ENCODE peak calls at places on chromosomes 13 and 19, in ten cellular contexts. T, Q, P, M, X, K, E, J, W and N are unnamed samples.

GRCh38 chr19:32581704-32582164 is 744 bp downstream of the PDCD5 start:
- DNase-seq in X (peak), T (peak), E (no peak), M (peak), Q (peak), J (peak), W (no peak), K (peak), P (no peak), N (no peak)

GRCh38 chr19:40467007-40467565 is 285 bp downstream of the SPTBN4 start:
- DNase-seq in X (no peak), E (no peak), P (no peak), T (no peak), M (peak), Q (peak), W (peak), J (peak), K (no peak), N (no peak)

GRCh38 chr19:47322048-47322447 is 9.9 kb upstream of the C5AR2 start:
- DNase-seq in E (no peak), W (no peak), K (no peak), P (no peak), M (no peak), Q (no peak), T (no peak), X (no peak), J (no peak), N (no peak)

GRCh38 chr13:28117689-28118377 is 17.5 kb upstream of the FLT3 start:
- DNase-seq in P (no peak), X (peak), M (no peak), W (no peak), Q (no peak), K (peak), J (peak), E (no peak), T (no peak), N (no peak)

GRCh38 chr13:70523622-70524021 is 415.4 kb upstream of the KLHL1 start:
- DNase-seq in T (no peak), J (no peak), W (no peak), X (no peak), P (no peak), Q (no peak), E (no peak), M (no peak), K (no peak), N (no peak)

GRCh38 chr19:42420055-42420544 is 7.1 kb downstream of the LIPE start:
- DNase-seq in J (peak), Q (peak), K (peak), T (peak), P (no peak), E (no peak), M (peak), X (no peak), W (no peak), N (peak)

GRCh38 chr13:80010286-80010831 is 330.6 kb downstream of the SPRY2 start:
- DNase-seq in M (no peak), J (no peak), E (no peak), X (no peak), K (no peak), P (no peak), Q (no peak), T (no peak), W (no peak), N (no peak)

GRCh38 chr19:37077615-37077928 is 661 bp upstream of the ZNF420 start:
- DNase-seq in P (no peak), K (no peak), T (peak), M (no peak), J (no peak), W (no peak), E (no peak), Q (no peak), X (no peak), N (no peak)

GRCh38 chr13:23876265-23876664 is 12.9 kb downstream of the MIPEP start:
- DNase-seq in T (peak), K (no peak), M (no peak), E (no peak), Q (no peak), P (no peak), W (no peak), X (no peak), J (no peak), N (no peak)

GRCh38 chr13:104314926-104315535 is 1248.8 kb upstream of the SLC10A2 start:
- DNase-seq in X (no peak), W (no peak), Q (no peak), E (no peak), K (no peak), P (no peak), J (no peak), T (peak), M (no peak), N (no peak)

GRCh38 chr19:6925801-6926751 is 38.7 kb downstream of the ADGRE1 start:
- DNase-seq in W (no peak), M (no peak), E (no peak), X (no peak), T (no peak), J (peak), Q (no peak), P (no peak), K (no peak), N (no peak)

GRCh38 chr19:13573268-13573667 is 67.0 kb upstream of the CACNA1A start:
- DNase-seq in T (no peak), X (no peak), P (no peak), E (no peak), W (no peak), Q (peak), K (no peak), M (peak), J (peak), N (no peak)

GRCh38 chr19:28523619-28524018 is 689.3 kb downstream of the UQCRFS1 start:
- DNase-seq in W (no peak), K (no peak), X (no peak), P (no peak), Q (no peak), T (no peak), M (no peak), E (no peak), J (no peak), N (no peak)

GRCh38 chr13:113947321-113948033 is 26.4 kb downstream of the C13orf46 start:
- DNase-seq in J (peak), X (peak), K (peak), P (peak), E (peak), W (peak), T (peak), M (no peak), Q (peak), N (peak)

GRCh38 chr19:6802336-6803035 is 30.0 kb downstream of the VAV1 start:
- DNase-seq in E (no peak), X (peak), W (peak), K (peak), P (no peak), Q (no peak), J (peak), M (no peak), T (no peak), N (no peak)

GRCh38 chr19:53876651-53877224 is 5.3 kb upstream of the PRKCG start:
- DNase-seq in Q (no peak), W (no peak), J (no peak), E (no peak), P (no peak), T (no peak), K (no peak), M (no peak), X (no peak), N (no peak)

GRCh38 chr19:46220038-46220615 is 9.4 kb upstream of the IGFL1 start:
- DNase-seq in J (no peak), E (no peak), T (no peak), Q (no peak), W (no peak), P (no peak), X (no peak), K (no peak), M (no peak), N (no peak)

DNA sequence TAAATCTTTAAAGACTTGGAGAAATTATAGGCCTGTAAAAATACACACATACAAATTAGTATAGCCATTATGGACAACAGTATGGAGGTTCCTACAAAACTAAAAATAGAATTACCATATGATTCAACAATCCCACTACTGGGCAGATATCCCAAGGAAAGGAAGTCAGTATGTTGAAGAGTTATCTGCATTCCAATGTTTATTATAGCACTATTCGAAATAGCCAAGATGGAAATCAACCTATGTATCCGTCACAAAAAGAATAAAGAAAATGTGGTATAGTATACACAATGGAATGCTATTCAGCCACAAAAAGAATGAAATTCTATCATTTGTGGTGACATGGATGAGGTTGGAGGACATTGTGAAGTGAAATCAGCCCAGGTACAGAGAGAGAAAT is 37.2 kb downstream of the SLITRK1 start:
- DNase-seq in K (no peak), Q (no peak), E (no peak), T (peak), X (no peak), J (no peak), M (no peak), W (no peak), P (no peak), N (no peak)
- TF ChIP-seq CTCF in K (no peak), Q (no peak), E (no peak), T (no peak), X (no peak), J (no peak), M (no peak), W (no peak), P (no peak), N (no peak)

DNA sequence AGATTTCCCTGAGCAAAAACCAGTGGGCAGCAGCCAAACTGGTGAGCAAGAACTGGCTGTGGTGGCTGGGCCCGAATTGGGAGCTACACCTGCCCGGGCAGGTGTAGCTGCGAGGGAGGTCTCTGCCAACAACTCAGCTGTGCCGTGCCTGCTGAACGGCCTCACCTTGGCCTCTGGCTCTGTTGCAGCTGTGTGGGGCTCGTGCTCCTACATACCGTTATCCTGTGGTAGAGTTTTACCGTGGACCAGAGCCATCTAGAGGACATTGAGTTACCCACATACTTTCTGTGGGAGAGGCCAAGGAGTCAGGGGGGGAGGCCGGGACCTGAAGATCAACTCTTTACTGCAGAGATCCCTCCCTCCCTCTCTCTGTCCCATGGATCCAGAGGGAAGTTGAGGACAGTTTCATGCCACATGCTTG is 113.2 kb downstream of the TM9SF2 start:
- DNase-seq in P (no peak), J (peak), K (no peak), W (no peak), M (no peak), T (no peak), Q (peak), E (no peak), X (no peak), N (no peak)
- TF ChIP-seq CTCF in P (no peak), J (peak), K (no peak), W (no peak), M (no peak), T (peak), Q (no peak), E (no peak), X (peak), N (peak)

DNA sequence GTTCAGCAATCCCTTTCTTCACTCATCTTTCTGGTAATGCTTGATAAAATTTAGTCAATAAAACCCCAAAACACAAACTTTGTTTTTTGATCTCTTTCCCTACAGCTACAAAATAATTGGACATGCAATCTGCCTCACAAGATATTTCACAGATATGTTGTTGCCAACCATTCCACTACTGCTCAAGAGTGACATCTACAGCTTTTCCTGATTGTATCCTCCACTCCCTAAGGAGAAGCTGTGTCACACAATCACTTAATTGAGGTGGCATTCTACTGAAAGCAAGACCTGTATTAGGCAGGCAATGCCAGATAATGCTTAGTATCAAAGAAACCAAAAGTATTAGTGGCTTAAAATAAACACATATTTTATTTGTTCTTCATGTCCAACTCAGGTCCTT is 1646.2 kb upstream of the SPRY2 start:
- DNase-seq in T (no peak), K (no peak), P (no peak), X (no peak), J (no peak), Q (no peak), W (no peak), M (no peak), E (no peak), N (no peak)
- TF ChIP-seq CTCF in T (no peak), K (no peak), P (no peak), X (no peak), J (peak), Q (no peak), W (no peak), M (no peak), E (no peak), N (no peak)

GRCh38 chr13:98868932-98869331 is 108.9 kb downstream of the DOCK9 start:
- DNase-seq in Q (no peak), X (no peak), P (no peak), E (no peak), M (no peak), T (no peak), W (no peak), J (no peak), K (no peak), N (no peak)

GRCh38 chr13:98871727-98872126 is 106.1 kb downstream of the DOCK9 start:
- DNase-seq in K (no peak), Q (no peak), P (no peak), T (no peak), W (no peak), E (no peak), X (no peak), J (no peak), M (no peak), N (no peak)

GRCh38 chr13:98869408-98870090 is 108.3 kb downstream of the DOCK9 start:
- DNase-seq in X (peak), J (no peak), W (no peak), T (no peak), K (no peak), E (no peak), P (no peak), Q (no peak), M (no peak), N (no peak)

GRCh38 chr13:98866882-98867281 is 111.0 kb downstream of the DOCK9 start:
- DNase-seq in K (no peak), M (no peak), X (no peak), W (no peak), P (no peak), J (no peak), T (no peak), E (no peak), Q (no peak), N (no peak)
- TF ChIP-seq CTCF in K (no peak), M (no peak), X (no peak), W (no peak), P (peak), J (peak), T (no peak), E (no peak), Q (no peak), N (peak)

DNA sequence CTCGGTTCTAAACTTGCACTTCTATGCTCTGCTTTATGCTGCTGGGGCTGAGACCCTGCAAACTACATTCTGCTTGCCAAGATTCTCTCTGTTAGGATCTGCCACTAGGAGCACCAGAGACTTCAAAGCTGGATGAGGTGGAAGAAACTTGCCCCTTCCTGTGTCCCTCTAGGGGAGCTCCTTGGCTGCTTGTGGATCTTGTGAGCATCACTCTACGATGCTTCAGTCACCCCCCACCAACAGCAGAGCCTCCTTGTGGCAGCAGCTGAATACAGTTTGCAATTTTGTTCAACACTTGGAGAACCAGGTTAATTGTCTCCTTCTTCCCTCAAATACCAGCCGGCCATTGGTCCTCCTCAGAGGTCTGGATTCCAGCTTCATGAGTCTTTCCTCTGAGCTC is 310.6 kb downstream of the FGF14 start:
- DNase-seq in Q (peak), E (no peak), T (no peak), M (peak), W (no peak), P (no peak), J (peak), X (no peak), K (no peak), N (no peak)
- TF ChIP-seq CTCF in Q (no peak), E (no peak), T (no peak), M (peak), W (no peak), P (no peak), J (peak), X (no peak), K (no peak), N (peak)

GRCh38 chr19:1590641-1591397 is 1.8 kb downstream of the MBD3 start:
- DNase-seq in E (no peak), T (no peak), Q (peak), X (no peak), K (no peak), J (peak), P (no peak), W (no peak), M (no peak), N (no peak)
- TF ChIP-seq CTCF in E (no peak), T (peak), Q (no peak), X (no peak), K (no peak), J (peak), P (no peak), W (no peak), M (peak), N (peak)

GRCh38 chr13:37049810-37050209 is 9.7 kb downstream of the SUPT20H start:
- DNase-seq in E (no peak), P (no peak), M (no peak), Q (no peak), W (no peak), X (no peak), T (no peak), J (no peak), K (no peak), N (no peak)
- TF ChIP-seq CTCF in E (no peak), P (no peak), M (no peak), Q (peak), W (no peak), X (no peak), T (no peak), J (peak), K (no peak), N (peak)

DNA sequence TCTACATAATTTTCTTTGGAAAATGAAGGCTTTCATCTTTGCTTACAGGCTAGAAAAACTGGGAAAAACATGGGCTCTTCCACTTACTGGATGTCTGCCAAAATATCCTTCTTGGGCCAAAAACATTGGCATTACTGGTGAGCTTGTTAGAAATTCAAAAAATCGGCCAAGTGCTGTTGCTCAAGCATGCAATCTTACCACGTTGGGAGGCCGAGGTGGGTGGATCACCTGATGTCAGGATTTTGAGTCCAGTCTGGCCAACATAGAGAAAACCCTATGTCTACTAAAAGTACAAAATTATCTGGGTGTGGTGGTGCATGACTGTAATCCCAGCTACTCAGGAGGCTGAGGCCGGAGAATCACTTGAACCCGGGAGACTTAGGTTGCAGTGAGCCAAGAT is 176.8 kb downstream of the ZNF737 start:
- DNase-seq in P (no peak), J (no peak), E (no peak), W (no peak), M (no peak), K (no peak), T (no peak), Q (no peak), X (no peak), N (no peak)
- TF ChIP-seq CTCF in P (no peak), J (no peak), E (no peak), W (no peak), M (no peak), K (no peak), T (no peak), Q (no peak), X (no peak), N (no peak)

GRCh38 chr13:44032801-44033200 is 153.1 kb downstream of the LACC1 start:
- DNase-seq in T (no peak), X (no peak), W (no peak), K (no peak), Q (no peak), M (no peak), J (no peak), P (no peak), E (no peak), N (no peak)
- TF ChIP-seq CTCF in T (no peak), X (no peak), W (no peak), K (no peak), Q (no peak), M (no peak), J (no peak), P (no peak), E (no peak), N (no peak)

DNA sequence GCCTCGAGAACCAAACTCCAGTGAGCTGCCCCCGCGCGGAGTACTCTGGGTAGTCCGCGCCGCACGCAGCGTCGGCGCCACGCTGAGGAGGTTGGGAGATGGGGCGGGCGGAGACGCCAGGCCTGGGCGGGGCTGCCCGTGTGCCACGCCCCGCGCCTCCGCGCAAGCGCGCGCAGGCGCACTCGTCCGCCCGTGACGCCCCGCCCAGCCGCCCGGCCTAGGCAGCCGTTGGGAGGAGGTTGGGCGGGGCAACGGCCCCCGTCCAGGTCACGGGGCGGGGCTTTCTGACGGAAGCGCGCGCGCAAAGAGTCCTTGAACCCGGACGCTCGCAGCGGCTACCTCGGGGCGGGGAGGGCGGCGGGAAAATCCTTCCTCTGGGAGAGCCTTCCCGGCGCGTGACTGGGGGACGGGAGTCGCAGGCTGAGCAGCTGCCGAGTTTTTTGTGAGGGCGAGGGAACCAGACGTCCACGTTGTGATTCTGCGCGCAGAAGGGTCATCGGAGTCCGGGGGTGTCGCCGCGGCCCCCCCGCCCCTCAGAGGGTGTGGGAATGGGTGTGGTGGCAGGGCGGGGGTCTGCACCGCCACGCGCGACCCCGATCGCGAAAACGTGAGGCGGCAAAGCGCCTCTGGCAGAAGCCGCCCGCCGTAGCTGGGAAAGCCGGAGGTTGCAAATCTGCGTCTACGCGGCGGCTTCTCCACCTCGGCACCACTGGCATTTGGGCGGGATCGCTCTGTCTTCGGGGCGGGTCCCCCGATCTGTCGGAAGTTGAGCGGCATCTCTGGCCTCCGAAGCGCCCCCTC is at the start of gene MED26:
- DNase-seq in X (peak), P (peak), Q (peak), M (peak), J (peak), E (peak), T (peak), K (peak), W (peak), N (peak)
- TF ChIP-seq CTCF in X (no peak), P (no peak), Q (no peak), M (no peak), J (no peak), E (peak), T (no peak), K (no peak), W (no peak), N (no peak)